ENCODE peak calls at places on chromosomes 12 and 14, in nine cellular contexts. I is PC-3; E is fibroblast of pulmonary artery; D is GM13977; H is MCF 10A; R is CD4-positive, alpha-beta T cell; Z is AG09319; A is lower lobe of right lung; C is fibroblast of the aortic adventitia. B is an unnamed sample.

GRCh38 chr12:62123721-62124203 is 136.4 kb upstream of the USP15 start:
- DNase-seq in R (peak), E (peak), I (peak), H (peak), D (peak), Z (peak), C (peak), A (no peak), B (peak)

GRCh38 chr12:124614512-124615292 is 47.3 kb upstream of the NCOR2 start:
- DNase-seq in R (no peak), Z (no peak), C (no peak), E (no peak), D (no peak), I (no peak), A (no peak), H (no peak), B (no peak)

GRCh38 chr12:115456946-115457689 is 773.1 kb upstream of the TBX3 start:
- DNase-seq in E (no peak), A (no peak), D (no peak), R (no peak), I (peak), H (peak), Z (no peak), C (no peak), B (no peak)

GRCh38 chr14:68674538-68675232 is 118.2 kb downstream of the ZFP36L1 start:
- DNase-seq in A (no peak), E (no peak), H (no peak), R (no peak), Z (no peak), D (no peak), C (no peak), I (no peak), B (no peak)

GRCh38 chr12:67026847-67027246 is 242.3 kb upstream of the CAND1 start:
- DNase-seq in D (no peak), R (no peak), A (no peak), I (no peak), H (no peak), Z (no peak), E (no peak), C (no peak), B (no peak)

GRCh38 chr14:55440385-55440784 is at the start of gene TBPL2:
- DNase-seq in A (no peak), H (no peak), R (no peak), D (no peak), E (no peak), C (no peak), Z (no peak), I (no peak), B (no peak)

GRCh38 chr12:14993537-14994266 is 20.9 kb downstream of the PDE6H start:
- DNase-seq in D (no peak), R (no peak), Z (no peak), C (peak), A (no peak), E (peak), I (peak), H (no peak), B (no peak)

GRCh38 chr12:107133462-107133861 is 40.1 kb upstream of the CRY1 start:
- DNase-seq in C (no peak), D (no peak), H (no peak), E (no peak), R (no peak), Z (no peak), A (no peak), I (peak), B (no peak)

GRCh38 chr12:57756406-57757341 is 1.8 kb downstream of the MARCHF9 start:
- DNase-seq in C (no peak), R (peak), Z (no peak), I (no peak), A (peak), H (no peak), E (peak), D (peak), B (peak)

GRCh38 chr14:64973026-64973442 is 898 bp upstream of the RAB15 start:
- DNase-seq in R (no peak), E (no peak), C (no peak), A (no peak), Z (no peak), I (no peak), D (no peak), H (no peak), B (no peak)

GRCh38 chr12:72178871-72179270 is 93.3 kb upstream of the TRHDE start:
- DNase-seq in I (no peak), D (no peak), C (no peak), H (no peak), A (no peak), E (no peak), R (no peak), Z (no peak), B (no peak)

GRCh38 chr14:20223410-20223809 is at the start of gene OR11H6:
- DNase-seq in C (no peak), Z (no peak), E (no peak), D (no peak), I (no peak), A (no peak), R (no peak), H (no peak), B (no peak)

GRCh38 chr14:67335781-67336180 is 23.8 kb downstream of the ATP6V1D start:
- DNase-seq in I (peak), D (no peak), A (no peak), Z (no peak), H (peak), C (peak), E (peak), R (no peak), B (peak)

GRCh38 chr12:93802293-93802692 is 125.1 kb downstream of the CRADD start:
- DNase-seq in R (no peak), I (no peak), C (no peak), E (no peak), D (no peak), A (no peak), H (peak), Z (no peak), B (no peak)

GRCh38 chr12:115375188-115375991 is 691.4 kb upstream of the TBX3 start:
- DNase-seq in H (peak), I (peak), C (peak), R (no peak), E (peak), A (no peak), Z (no peak), D (peak), B (no peak)

GRCh38 chr14:51880810-51881580 is 20.6 kb downstream of the GNG2 start:
- DNase-seq in C (no peak), E (peak), I (no peak), H (no peak), R (no peak), Z (no peak), D (no peak), A (no peak), B (no peak)

GRCh38 chr14:77241955-77242354 is 29.1 kb downstream of the NGB start:
- DNase-seq in I (peak), H (no peak), E (no peak), D (no peak), A (no peak), C (no peak), Z (no peak), R (no peak), B (no peak)

GRCh38 chr12:132723764-132724140 is 13.1 kb downstream of the PGAM5 start:
- DNase-seq in D (no peak), A (no peak), H (no peak), Z (no peak), E (peak), R (no peak), C (peak), I (no peak), B (no peak)
- TF ChIP-seq CTCF in D (no peak), A (no peak), H (no peak), Z (no peak), E (no peak), R (no peak), C (no peak), I (no peak), B (no peak)

GRCh38 chr12:81797100-81797499 is 38.0 kb upstream of the PPFIA2 start:
- DNase-seq in A (no peak), Z (no peak), I (peak), R (no peak), E (peak), C (peak), D (no peak), H (peak), B (no peak)
- TF ChIP-seq CTCF in A (no peak), Z (peak), I (peak), R (no peak), E (peak), C (peak), D (peak), H (peak), B (peak)

GRCh38 chr14:70640938-70641547 is 673 bp upstream of the TTC9 start:
- DNase-seq in E (peak), Z (no peak), R (peak), H (peak), A (peak), C (peak), D (peak), I (peak), B (peak)
- TF ChIP-seq CTCF in E (no peak), Z (no peak), R (no peak), H (no peak), A (no peak), C (no peak), D (peak), I (no peak), B (no peak)

DNA sequence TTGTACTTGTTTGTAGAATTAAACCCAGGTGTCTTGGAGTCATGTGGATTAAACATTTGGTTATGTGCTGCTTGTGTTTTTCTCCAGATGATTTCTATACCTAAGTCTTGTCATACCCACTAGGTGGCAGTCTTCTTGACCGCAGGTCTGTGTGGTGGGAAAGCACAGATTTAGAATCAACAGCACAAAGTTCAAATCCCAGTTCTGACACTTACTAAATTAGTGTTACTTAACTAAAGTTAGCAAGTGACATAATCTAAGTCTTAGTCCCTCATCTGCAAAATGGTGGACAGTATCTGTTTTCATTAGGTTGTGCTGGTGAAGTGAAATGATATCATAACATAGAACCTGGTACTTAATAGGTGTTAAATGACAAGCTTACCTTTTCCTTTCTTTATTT is 151.0 kb upstream of the ARHGAP5 start:
- DNase-seq in D (peak), Z (no peak), A (no peak), H (peak), E (peak), C (peak), R (no peak), I (peak), B (no peak)
- TF ChIP-seq CTCF in D (peak), Z (peak), A (peak), H (peak), E (peak), C (peak), R (peak), I (peak), B (peak)

GRCh38 chr14:104226421-104227385 is 88.3 kb downstream of the KIF26A start:
- DNase-seq in H (no peak), I (no peak), Z (no peak), C (no peak), D (no peak), R (no peak), A (peak), E (no peak), B (no peak)
- TF ChIP-seq CTCF in H (no peak), I (no peak), Z (no peak), C (no peak), D (no peak), R (no peak), A (no peak), E (no peak), B (no peak)

DNA sequence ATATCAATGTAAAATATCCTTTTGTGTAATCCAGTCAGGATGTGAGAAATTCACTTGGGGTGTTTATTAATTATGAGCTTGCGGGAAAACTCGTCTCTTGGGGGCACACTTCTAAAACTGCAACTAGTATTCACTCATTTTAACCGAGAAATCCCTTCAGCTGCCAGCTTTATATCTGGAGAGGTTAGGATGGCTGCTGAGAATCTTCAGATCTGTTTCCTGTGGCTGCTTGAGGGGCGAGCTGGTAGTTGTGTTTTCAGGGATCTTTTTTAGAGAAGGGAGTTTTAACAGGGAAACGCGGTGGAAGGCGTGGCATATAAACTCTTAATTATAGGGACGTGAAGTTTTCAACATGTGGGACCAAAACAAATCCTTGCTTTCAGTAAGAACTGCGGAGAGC is 833 bp downstream of the PPFIBP1 start:
- DNase-seq in D (no peak), C (peak), H (peak), R (no peak), Z (no peak), E (peak), I (peak), A (no peak), B (peak)
- TF ChIP-seq CTCF in D (no peak), C (peak), H (no peak), R (no peak), Z (peak), E (peak), I (peak), A (no peak), B (no peak)

GRCh38 chr12:42804928-42805327 is 215.4 kb upstream of the PRICKLE1 start:
- DNase-seq in Z (no peak), H (peak), E (no peak), A (no peak), D (no peak), R (no peak), I (peak), C (no peak), B (no peak)
- TF ChIP-seq CTCF in Z (no peak), H (no peak), E (no peak), A (no peak), D (no peak), R (no peak), I (peak), C (no peak), B (no peak)

DNA sequence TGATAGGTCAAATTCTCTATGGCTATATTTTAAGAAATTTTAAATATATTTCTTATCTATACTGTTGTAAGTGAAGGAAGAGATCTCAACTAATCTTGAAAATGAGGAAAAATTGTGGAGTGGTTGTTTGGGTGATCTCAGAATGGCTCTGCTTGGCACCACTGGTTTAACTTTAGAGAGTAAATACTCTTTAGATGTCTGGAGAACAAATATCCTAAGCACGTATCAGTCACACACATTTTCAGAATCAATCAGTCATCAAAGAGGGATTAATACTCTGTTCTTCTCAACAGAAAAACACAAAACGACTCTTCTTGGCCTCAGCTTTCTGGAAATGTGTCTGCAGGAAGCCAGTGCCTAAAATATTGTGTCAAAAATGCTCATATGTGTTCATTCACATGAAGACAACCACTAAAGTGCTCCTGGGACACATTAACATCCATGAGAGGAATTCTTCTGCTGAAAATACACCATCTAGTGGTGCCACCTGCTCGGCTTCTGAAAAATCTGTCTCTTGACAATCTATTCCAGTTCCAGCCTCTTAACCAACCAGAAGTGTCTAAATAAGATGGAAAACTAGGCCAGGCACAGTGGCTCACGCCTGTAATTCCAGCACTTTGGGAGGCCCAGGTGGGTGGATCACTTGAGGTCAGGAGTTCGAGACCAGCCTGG is 81.1 kb upstream of the CCDC198 start:
- DNase-seq in D (no peak), E (no peak), R (no peak), Z (no peak), H (peak), C (no peak), A (no peak), I (peak), B (no peak)
- TF ChIP-seq CTCF in D (peak), E (no peak), R (no peak), Z (no peak), H (no peak), C (no peak), A (no peak), I (peak), B (no peak)

GRCh38 chr12:24777359-24777758 is 171.5 kb downstream of the BCAT1 start:
- DNase-seq in Z (no peak), C (no peak), D (no peak), E (no peak), R (no peak), H (no peak), I (no peak), A (no peak), B (no peak)

GRCh38 chr12:24778486-24779304 is 170.2 kb downstream of the BCAT1 start:
- DNase-seq in Z (peak), A (no peak), R (no peak), E (peak), D (peak), H (peak), I (peak), C (peak), B (peak)

GRCh38 chr12:24773996-24774395 is 174.9 kb downstream of the BCAT1 start:
- DNase-seq in I (no peak), Z (no peak), C (no peak), R (no peak), E (no peak), D (no peak), A (no peak), H (no peak), B (no peak)

GRCh38 chr12:24780969-24781368 is 167.9 kb downstream of the BCAT1 start:
- DNase-seq in Z (peak), I (peak), R (no peak), A (no peak), C (peak), E (peak), H (no peak), D (peak), B (no peak)

DNA sequence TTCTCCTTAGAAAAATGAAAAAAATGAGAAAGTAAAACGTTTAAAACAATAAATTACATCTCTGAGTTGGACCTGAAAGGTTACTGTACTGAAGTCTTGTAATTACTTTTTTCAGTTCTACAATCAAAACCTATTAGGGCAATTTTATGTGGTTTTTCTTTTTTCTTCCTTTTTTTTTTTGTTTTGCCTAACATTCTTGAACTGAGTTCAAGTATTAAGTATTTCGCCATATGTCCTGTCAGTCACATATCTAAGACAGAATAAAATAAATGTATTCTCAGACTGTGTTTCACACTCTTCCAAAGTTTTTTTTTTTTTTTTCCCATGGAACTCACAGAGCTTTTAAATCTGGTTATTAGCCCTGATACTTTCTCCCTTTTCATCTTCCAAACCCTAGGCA is 172.0 kb downstream of the BCAT1 start:
- DNase-seq in H (peak), E (peak), A (no peak), C (peak), D (no peak), R (no peak), I (no peak), Z (no peak), B (no peak)
- TF ChIP-seq CTCF in H (no peak), E (no peak), A (no peak), C (no peak), D (no peak), R (no peak), I (no peak), Z (no peak), B (no peak)

B was measured in endothelial cell.